ENCODE peak calls at places on chromosome 1, in nine cellular contexts. R, K, E, Z, N, J, T, F and G are unnamed samples.

GRCh38 chr1:211813590-211813989 is 17.0 kb downstream of the LPGAT1 start:
- DNase-seq in N (no peak), K (peak; percentile 74), E (no peak), R (no peak), T (no peak), J (peak; percentile 46), Z (no peak), F (no peak), G (no peak)

GRCh38 chr1:17118706-17119075 is 560 bp downstream of the PADI2 start:
- DNase-seq in N (no peak), Z (no peak), K (no peak), F (no peak), R (no peak), E (no peak), J (no peak), T (peak; percentile 19), G (no peak)

GRCh38 chr1:117368116-117369108 is 1.2 kb downstream of the MAN1A2 start:
- DNase-seq in J (peak; percentile 22), N (no peak), T (peak; percentile 20), K (peak; percentile 62), Z (no peak), F (no peak), R (peak; percentile 7), E (no peak), G (no peak)

GRCh38 chr1:192943108-192943507 is 116.1 kb downstream of the UCHL5 start:
- DNase-seq in T (no peak), E (no peak), F (no peak), N (no peak), Z (no peak), J (peak; percentile 65), R (no peak), K (no peak), G (no peak)

GRCh38 chr1:25559996-25560395 is 16.6 kb downstream of the LDLRAP1 start:
- DNase-seq in F (no peak), Z (no peak), R (no peak), K (no peak), E (no peak), T (no peak), J (no peak), N (no peak), G (no peak)

GRCh38 chr1:114718661-114719423 is 2.3 kb upstream of the NRAS start:
- DNase-seq in N (no peak), F (no peak), Z (no peak), K (peak; percentile 69), T (no peak), R (no peak), J (peak; percentile 15), E (no peak), G (no peak)

GRCh38 chr1:203351037-203351625 is at the start of gene FMOD:
- DNase-seq in N (no peak), E (no peak), Z (no peak), K (no peak), R (no peak), T (no peak), J (peak; percentile 72), F (no peak), G (peak; percentile 51)

GRCh38 chr1:8097077-8097799 is 71.1 kb upstream of the ERRFI1 start:
- DNase-seq in T (no peak), R (no peak), K (peak; percentile 99), N (no peak), F (no peak), Z (peak; percentile 18), E (peak; percentile 88), J (peak; percentile 93), G (no peak)

GRCh38 chr1:110463695-110464094 is 12.7 kb downstream of the PROK1 start:
- DNase-seq in E (no peak), F (no peak), N (no peak), J (no peak), Z (no peak), K (peak; percentile 33), R (no peak), T (no peak), G (no peak)

GRCh38 chr1:173733912-173734311 is 19.1 kb downstream of the KLHL20 start:
- DNase-seq in T (no peak), E (no peak), Z (no peak), J (no peak), F (no peak), K (no peak), N (no peak), R (no peak), G (no peak)

GRCh38 chr1:223319913-223320600 is 43.9 kb downstream of the SUSD4 start:
- DNase-seq in T (no peak), Z (peak; percentile 6), N (no peak), K (no peak), E (no peak), F (no peak), R (no peak), J (no peak), G (no peak)

GRCh38 chr1:173056355-173056754 is 5.6 kb upstream of the TNFSF18 start:
- DNase-seq in N (no peak), K (no peak), E (no peak), T (no peak), J (no peak), R (no peak), F (no peak), Z (no peak), G (no peak)

GRCh38 chr1:60949154-60949825 is 133.1 kb upstream of the NFIA start:
- DNase-seq in J (no peak), K (peak; percentile 33), T (no peak), Z (no peak), E (peak; percentile 56), R (no peak), N (no peak), F (no peak), G (no peak)

GRCh38 chr1:113303252-113303651 is 87.1 kb upstream of the MAGI3 start:
- DNase-seq in F (no peak), J (peak; percentile 27), E (peak; percentile 3), R (no peak), Z (no peak), N (no peak), K (no peak), T (no peak), G (no peak)

GRCh38 chr1:97105531-97105930 is 383.9 kb downstream of the PTBP2 start:
- DNase-seq in N (no peak), J (no peak), R (no peak), Z (no peak), T (no peak), K (no peak), E (no peak), F (no peak), G (no peak)

GRCh38 chr1:155934933-155935590 is 849 bp upstream of the KHDC4 start:
- DNase-seq in T (no peak), E (no peak), J (no peak), Z (no peak), K (no peak), F (no peak), N (no peak), R (no peak), G (no peak)

GRCh38 chr1:202951437-202951836 is 6.7 kb downstream of the ADIPOR1 start:
- DNase-seq in F (no peak), E (no peak), K (no peak), J (no peak), R (no peak), T (no peak), Z (no peak), N (no peak), G (no peak)

GRCh38 chr1:172978595-172978994 is 72.1 kb downstream of the TNFSF18 start:
- DNase-seq in R (no peak), E (no peak), F (no peak), T (no peak), Z (no peak), K (peak; percentile 70), N (no peak), J (no peak), G (no peak)